ENCODE peak calls at places on chromosomes 13 and 19, in eight cellular contexts. H is PC-3, D is hepatocyte, X is neural progenitor cell, C is GM23338, W is GM23248, M is SK-N-SH, G is MM.1S. N is an unnamed sample.

GRCh38 chr19:49387936-49388372 is at the start of gene KASH5:
- DNase-seq in W (no peak), M (peak), C (peak), D (no peak), X (no peak), H (peak), G (peak), N (peak)

GRCh38 chr13:59494151-59494550 is 669.6 kb downstream of the DIAPH3 start:
- DNase-seq in G (no peak), H (no peak), M (no peak), X (no peak), D (no peak), C (no peak), W (no peak), N (no peak)

GRCh38 chr19:3975637-3976087 is 4.8 kb upstream of the DAPK3 start:
- DNase-seq in D (no peak), W (peak), H (no peak), M (no peak), X (no peak), C (peak), G (no peak), N (no peak)

GRCh38 chr13:26048745-26049144 is 3.1 kb downstream of the SHISA2 start:
- DNase-seq in D (no peak), X (no peak), H (no peak), G (no peak), C (no peak), M (peak), W (no peak), N (no peak)

GRCh38 chr13:21106089-21106488 is 44.7 kb upstream of the LATS2 start:
- DNase-seq in M (no peak), H (peak), D (no peak), X (no peak), C (no peak), G (no peak), W (peak), N (no peak)

GRCh38 chr19:44061038-44061437 is 9.2 kb downstream of the ZNF223 start:
- DNase-seq in G (no peak), W (no peak), D (no peak), C (no peak), M (no peak), X (no peak), H (no peak), N (no peak)

GRCh38 chr19:55605637-55606470 is at the start of gene ZNF865:
- DNase-seq in C (peak), D (peak), G (peak), H (peak), X (peak), W (peak), M (peak), N (peak)

GRCh38 chr19:29834991-29835390 is 23.2 kb downstream of the CCNE1 start:
- DNase-seq in G (no peak), M (no peak), W (no peak), H (peak), D (no peak), X (no peak), C (no peak), N (no peak)

GRCh38 chr19:39479916-39480315 is 722 bp upstream of the TIMM50 start:
- DNase-seq in G (no peak), C (no peak), H (no peak), X (no peak), W (no peak), D (no peak), M (no peak), N (peak)

GRCh38 chr19:17076539-17076919 is 952 bp downstream of the MYO9B start:
- DNase-seq in C (peak), X (peak), G (no peak), M (no peak), D (no peak), W (peak), H (peak), N (peak)

GRCh38 chr13:70623260-70623659 is 515.0 kb upstream of the KLHL1 start:
- DNase-seq in M (peak), X (peak), D (peak), C (no peak), W (peak), G (no peak), H (peak), N (peak)

GRCh38 chr19:55088021-55088451 is 12.4 kb downstream of the EPS8L1 start:
- DNase-seq in W (no peak), M (no peak), H (no peak), D (no peak), X (no peak), C (no peak), G (no peak), N (no peak)

GRCh38 chr13:114041493-114041892 is 67.6 kb upstream of the C13orf46 start:
- DNase-seq in C (no peak), W (no peak), M (no peak), X (no peak), H (no peak), D (no peak), G (no peak), N (no peak)

GRCh38 chr13:31264146-31264545 is 64.4 kb downstream of the B3GLCT start:
- DNase-seq in G (no peak), X (no peak), M (no peak), H (no peak), C (no peak), D (no peak), W (no peak), N (no peak)

GRCh38 chr19:7456964-7457541 is 31.8 kb downstream of the PEX11G start:
- DNase-seq in H (peak), D (no peak), G (no peak), W (peak), X (no peak), C (no peak), M (no peak), N (no peak)

GRCh38 chr13:103315701-103316100 is 249.5 kb upstream of the SLC10A2 start:
- DNase-seq in C (no peak), G (no peak), X (no peak), D (no peak), H (no peak), M (no peak), W (no peak), N (no peak)

GRCh38 chr13:21997726-21998125 is 326.9 kb downstream of the FGF9 start:
- DNase-seq in M (no peak), W (no peak), X (no peak), H (no peak), G (no peak), D (no peak), C (no peak), N (no peak)

GRCh38 chr19:42204684-42205083 is 12.8 kb downstream of the DEDD2 start:
- DNase-seq in X (no peak), W (no peak), D (no peak), M (no peak), C (peak), G (no peak), H (no peak), N (no peak)

GRCh38 chr19:42206871-42207755 is 10.4 kb downstream of the DEDD2 start:
- DNase-seq in D (no peak), M (no peak), H (peak), W (peak), C (no peak), G (no peak), X (no peak), N (no peak)

GRCh38 chr19:42208612-42209011 is 8.9 kb downstream of the DEDD2 start:
- DNase-seq in X (no peak), M (no peak), C (no peak), G (no peak), H (no peak), D (no peak), W (no peak), N (no peak)

GRCh38 chr19:42203700-42204099 is 13.8 kb downstream of the DEDD2 start:
- DNase-seq in M (no peak), C (no peak), G (no peak), H (no peak), X (no peak), W (no peak), D (no peak), N (no peak)

DNA sequence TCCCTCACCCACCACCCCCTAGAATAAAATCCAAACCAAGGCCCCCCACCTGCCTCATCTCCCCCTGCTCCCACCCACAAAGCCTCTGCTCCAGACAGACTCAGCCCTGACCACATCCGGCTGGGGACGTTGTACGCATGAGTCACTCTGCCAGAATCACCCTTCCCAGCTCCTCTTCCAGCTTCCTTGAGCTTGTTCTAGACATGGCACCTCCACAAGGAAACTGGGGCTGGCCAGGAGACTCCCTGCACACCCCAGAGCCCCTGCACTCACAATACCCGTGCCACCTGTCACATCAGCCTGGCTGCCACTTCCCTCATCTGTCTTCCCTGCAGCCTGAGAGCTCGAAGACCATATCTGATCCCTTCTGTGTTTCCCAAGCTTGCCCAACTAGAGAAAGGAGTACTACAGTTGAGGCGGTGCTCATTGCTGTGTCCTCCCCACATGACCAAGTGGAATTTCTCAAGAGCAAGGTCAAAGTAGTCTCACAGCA is 9.7 kb downstream of the DEDD2 start:
- DNase-seq in G (no peak), W (peak), X (no peak), C (no peak), H (peak), M (no peak), D (no peak), N (no peak)
- H3K4me2 ChIP-seq in G (no peak), W (peak), X (no peak), C (no peak), H (peak), M (peak), D (no peak), N (no peak)

GRCh38 chr19:31392514-31392913 is 43.3 kb upstream of the TSHZ3 start:
- DNase-seq in G (no peak), D (no peak), W (no peak), X (no peak), M (no peak), H (no peak), C (no peak), N (no peak)
- H2AFZ ChIP-seq in G (no peak), D (no peak), W (no peak), X (no peak), M (no peak), H (no peak), C (peak), N (no peak)

DNA sequence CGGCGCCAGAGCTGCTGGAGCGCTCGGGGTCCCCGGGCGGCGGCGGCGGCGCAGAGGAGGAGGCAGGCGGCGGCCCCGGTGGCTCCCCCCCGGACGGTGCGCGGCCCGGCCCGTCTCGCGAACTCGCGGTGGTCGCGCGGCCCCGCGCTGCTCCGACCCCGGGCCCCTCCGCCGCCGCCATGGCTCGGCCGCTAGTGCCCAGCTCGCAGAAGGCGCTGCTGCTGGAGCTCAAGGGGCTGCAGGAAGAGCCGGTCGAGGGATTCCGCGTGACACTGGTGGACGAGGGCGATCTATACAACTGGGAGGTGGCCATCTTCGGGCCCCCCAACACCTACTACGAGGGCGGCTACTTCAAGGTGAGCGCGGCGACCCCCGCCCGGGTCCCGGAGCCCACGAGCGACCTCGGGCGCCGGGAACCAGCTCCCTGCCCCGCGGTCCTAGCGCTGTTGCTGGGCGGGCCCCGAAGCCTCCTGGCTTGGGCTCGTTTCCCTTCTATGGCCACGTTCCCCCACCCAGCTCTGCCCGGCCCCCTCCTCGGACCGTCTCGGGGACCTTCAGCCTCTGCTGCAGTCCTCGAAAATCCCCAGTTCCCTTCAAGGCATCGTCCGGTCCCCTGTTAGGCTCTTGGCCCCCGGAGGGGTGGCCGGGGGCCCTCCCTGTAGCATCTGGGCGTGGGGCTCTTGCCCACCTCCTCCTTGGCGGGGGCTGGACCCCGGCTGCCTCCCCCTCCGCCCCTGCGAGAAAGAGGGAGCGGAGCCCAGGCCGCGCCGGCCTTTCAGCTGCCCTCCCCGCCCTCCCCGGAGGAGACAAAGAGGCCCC is at the start of gene CDC34:
- DNase-seq in D (no peak), H (no peak), C (no peak), W (peak), M (peak), G (no peak), X (peak), N (peak)
- TF ChIP-seq EZH2phosphoT487 in D (no peak), H (no peak), C (no peak), W (no peak), M (no peak), G (no peak), X (no peak), N (no peak)

DNA sequence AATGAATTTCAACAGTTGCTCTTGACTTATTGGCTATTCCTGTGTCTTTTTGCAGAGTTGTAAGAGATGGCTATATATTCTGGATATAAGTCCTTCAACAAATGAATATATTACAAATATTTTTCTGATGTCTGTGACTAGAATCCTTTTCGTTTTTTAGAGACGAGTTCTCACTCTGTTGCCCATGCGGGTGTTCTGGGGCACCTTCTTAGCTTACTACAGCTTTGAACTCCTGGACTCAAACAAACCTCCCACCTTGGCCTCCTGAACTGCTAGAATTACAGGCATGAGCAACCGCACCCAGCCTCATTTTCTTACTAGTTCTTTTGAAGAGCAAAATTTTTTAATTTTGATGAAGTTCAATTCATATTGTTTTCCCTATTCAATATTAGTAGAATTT is 287.8 kb downstream of the LIG4 start:
- DNase-seq in W (no peak), C (no peak), H (no peak), X (no peak), D (no peak), M (no peak), G (no peak), N (no peak)
- H3K4me2 ChIP-seq in W (no peak), C (no peak), H (no peak), X (no peak), D (no peak), M (no peak), G (no peak), N (no peak)